ENCODE peak calls at places on chromosomes 11 and 22, in nine cellular contexts. N, J, D, S, E, B, Z, I and C are unnamed samples.

GRCh38 chr11:19938051-19938856 is 222.0 kb downstream of the DBX1 start:
- DNase-seq in N (peak), J (peak), D (peak), S (no peak), E (peak), B (peak), Z (peak), I (peak), C (peak)

GRCh38 chr22:21734540-21735197 is 925 bp downstream of the YPEL1 start:
- DNase-seq in N (no peak), J (no peak), D (no peak), S (no peak), E (no peak), B (no peak), Z (no peak), I (no peak), C (no peak)

GRCh38 chr11:61814958-61815789 is 1.6 kb downstream of the FADS1 start:
- DNase-seq in N (peak), J (peak), D (peak), S (peak), E (peak), B (peak), Z (peak), I (peak), C (peak)

GRCh38 chr22:25362215-25362882 is 142.9 kb downstream of the CRYBB2 start:
- DNase-seq in N (peak), J (peak), D (peak), S (peak), E (peak), B (no peak), Z (peak), I (peak), C (no peak)

GRCh38 chr11:11179239-11179638 is 173.8 kb downstream of the CSNK2A3 start:
- DNase-seq in N (no peak), J (no peak), D (no peak), S (peak), E (peak), B (peak), Z (peak), I (peak), C (peak)

GRCh38 chr11:118306556-118306955 is 2.0 kb downstream of the CD3E start:
- DNase-seq in N (no peak), J (no peak), D (no peak), S (no peak), E (no peak), B (no peak), Z (no peak), I (no peak), C (no peak)

GRCh38 chr22:36445158-36445668 is 36.2 kb downstream of the TXN2 start:
- DNase-seq in N (peak), J (no peak), D (no peak), S (no peak), E (peak), B (peak), Z (peak), I (no peak), C (no peak)

GRCh38 chr22:22712666-22713365 is 68.4 kb downstream of the GGTLC2 start:
- DNase-seq in N (no peak), J (no peak), D (no peak), S (no peak), E (no peak), B (no peak), Z (no peak), I (no peak), C (no peak)

GRCh38 chr11:64355078-64355940 is 3.7 kb upstream of the RPS6KA4 start:
- DNase-seq in N (peak), J (no peak), D (peak), S (peak), E (peak), B (peak), Z (peak), I (peak), C (peak)

GRCh38 chr11:19565639-19566038 is 147.0 kb upstream of the NAV2 start:
- DNase-seq in N (no peak), J (no peak), D (no peak), S (no peak), E (no peak), B (no peak), Z (no peak), I (no peak), C (no peak)

GRCh38 chr11:19868281-19868821 is 155.7 kb downstream of the NAV2 start:
- DNase-seq in N (no peak), J (peak), D (no peak), S (no peak), E (peak), B (no peak), Z (peak), I (no peak), C (peak)

GRCh38 chr11:118911113-118911879 is 14.4 kb downstream of the BCL9L start:
- DNase-seq in N (peak), J (no peak), D (no peak), S (peak), E (peak), B (peak), Z (no peak), I (no peak), C (peak)

GRCh38 chr11:67415501-67416304 is at the start of gene CARNS1:
- DNase-seq in N (no peak), J (no peak), D (no peak), S (no peak), E (no peak), B (no peak), Z (no peak), I (no peak), C (no peak)

GRCh38 chr11:64644348-64645242 is 53.6 kb downstream of the SLC22A12 start:
- DNase-seq in N (no peak), J (no peak), D (no peak), S (no peak), E (no peak), B (no peak), Z (no peak), I (no peak), C (no peak)

GRCh38 chr11:101441747-101442146 is 142.1 kb downstream of the TRPC6 start:
- DNase-seq in N (peak), J (no peak), D (no peak), S (no peak), E (peak), B (no peak), Z (no peak), I (peak), C (no peak)

GRCh38 chr11:117809236-117810055 is 12.4 kb upstream of the DSCAML1 start:
- DNase-seq in N (peak), J (peak), D (no peak), S (peak), E (peak), B (peak), Z (peak), I (peak), C (no peak)

GRCh38 chr11:133579165-133580031 is 47.1 kb upstream of the OPCML start:
- DNase-seq in N (no peak), J (no peak), D (no peak), S (no peak), E (no peak), B (no peak), Z (no peak), I (no peak), C (no peak)

GRCh38 chr11:128725630-128726461 is 32.0 kb downstream of the FLI1 start:
- DNase-seq in N (no peak), J (no peak), D (no peak), S (no peak), E (no peak), B (peak), Z (peak), I (no peak), C (peak)

GRCh38 chr22:27635852-27636251 is 165.7 kb downstream of the MN1 start:
- DNase-seq in N (no peak), J (no peak), D (no peak), S (no peak), E (no peak), B (no peak), Z (no peak), I (no peak), C (no peak)